ENCODE peak calls at places on chromosomes 13 and 19, in nine cellular contexts. E is H9, N is Karpas-422, Y is mesenchymal stem cell, R is fibroblast of lung, K is IMR-90, U is GM23248, F is PC-9, S is OCI-LY7. A is an unnamed sample.

GRCh38 chr19:39498262-39499081 is at the start of gene DLL3:
- DNase-seq in U (peak), R (no peak), Y (peak), N (no peak), K (peak), S (peak), E (peak), F (no peak), A (peak)

GRCh38 chr19:4055209-4055552 is 11.5 kb downstream of the ZBTB7A start:
- DNase-seq in F (no peak), N (no peak), S (no peak), E (no peak), Y (no peak), K (no peak), U (no peak), R (no peak), A (no peak)

GRCh38 chr19:12034610-12035009 is 869 bp downstream of the ZNF433 start:
- DNase-seq in U (peak), Y (no peak), S (no peak), F (no peak), E (no peak), K (no peak), R (no peak), N (no peak), A (peak)

GRCh38 chr13:75079226-75079625 is 402.7 kb downstream of the TBC1D4 start:
- DNase-seq in N (no peak), S (no peak), U (peak), Y (peak), K (peak), F (no peak), R (peak), E (no peak), A (no peak)

GRCh38 chr13:75829874-75830273 is 193.7 kb downstream of the LMO7 start:
- DNase-seq in N (no peak), U (peak), Y (no peak), E (no peak), F (no peak), K (peak), S (no peak), R (peak), A (no peak)

GRCh38 chr19:15248648-15249559 is 16.7 kb upstream of the EPHX3 start:
- DNase-seq in E (no peak), R (peak), N (no peak), U (peak), K (peak), Y (peak), S (no peak), F (peak), A (no peak)

GRCh38 chr19:32186542-32187330 is 158.7 kb upstream of the ZNF507 start:
- DNase-seq in U (no peak), Y (no peak), N (no peak), S (no peak), E (no peak), R (no peak), F (no peak), K (no peak), A (no peak)

GRCh38 chr13:59182241-59182640 is 981.5 kb downstream of the DIAPH3 start:
- DNase-seq in E (no peak), R (no peak), F (no peak), S (no peak), K (no peak), N (no peak), U (no peak), Y (no peak), A (no peak)

GRCh38 chr19:24033308-24033961 is 53.6 kb upstream of the ZNF254 start:
- DNase-seq in K (peak), N (peak), F (peak), Y (peak), E (peak), S (peak), U (peak), R (peak), A (peak)

GRCh38 chr19:11152318-11153062 is 3.1 kb downstream of the SPC24 start:
- DNase-seq in F (no peak), N (no peak), E (no peak), U (peak), K (peak), R (peak), S (no peak), Y (peak), A (no peak)

GRCh38 chr19:49150106-49150943 is 4.9 kb downstream of the HRC start:
- DNase-seq in N (peak), U (peak), Y (peak), R (peak), K (peak), S (peak), E (peak), F (peak), A (peak)

GRCh38 chr13:105921711-105922110 is 613.8 kb downstream of the EFNB2 start:
- DNase-seq in K (no peak), Y (no peak), F (no peak), R (no peak), U (no peak), E (no peak), N (no peak), S (no peak), A (no peak)

GRCh38 chr19:53883231-53883661 is 1.2 kb downstream of the PRKCG start:
- DNase-seq in S (no peak), U (no peak), F (no peak), E (no peak), N (no peak), K (no peak), R (no peak), Y (no peak), A (peak)

GRCh38 chr13:26998265-26998664 is 173.3 kb downstream of the USP12 start:
- DNase-seq in N (no peak), Y (no peak), E (no peak), S (no peak), U (no peak), K (no peak), F (no peak), R (no peak), A (no peak)

GRCh38 chr19:8352134-8352827 is 9.2 kb upstream of the KANK3 start:
- DNase-seq in R (peak), N (no peak), E (no peak), F (no peak), K (peak), S (no peak), U (peak), Y (peak), A (peak)

GRCh38 chr19:1510442-1510806 is 2.4 kb downstream of the ADAMTSL5 start:
- DNase-seq in K (no peak), S (no peak), E (no peak), R (no peak), N (no peak), F (no peak), Y (no peak), U (no peak), A (no peak)

GRCh38 chr13:65504213-65504612 is 1725.9 kb downstream of the PCDH9 start:
- DNase-seq in F (no peak), N (no peak), E (no peak), S (no peak), Y (no peak), K (no peak), R (no peak), U (no peak), A (no peak)

GRCh38 chr19:934865-935422 is 9.1 kb downstream of the ARID3A start:
- DNase-seq in S (no peak), N (no peak), Y (no peak), U (peak), E (no peak), R (peak), F (peak), K (peak), A (no peak)

GRCh38 chr19:31589109-31589508 is 239.9 kb upstream of the TSHZ3 start:
- DNase-seq in F (no peak), U (no peak), E (peak), K (no peak), R (no peak), N (no peak), S (no peak), Y (no peak), A (peak)

GRCh38 chr13:97432917-97433726 is 847 bp upstream of the RAP2A start:
- DNase-seq in E (peak), R (peak), N (peak), F (peak), K (peak), U (peak), S (peak), Y (peak), A (peak)

GRCh38 chr19:35959040-35959967 is 23.1 kb downstream of the LRFN3 start:
- DNase-seq in U (peak), E (peak), R (no peak), Y (no peak), S (no peak), K (no peak), N (no peak), F (no peak), A (peak)

GRCh38 chr13:106373304-106373988 is 162.0 kb downstream of the EFNB2 start:
- DNase-seq in E (no peak), N (no peak), U (no peak), S (peak), Y (peak), F (no peak), R (peak), K (no peak), A (no peak)

GRCh38 chr19:34337747-34338146 is 27.2 kb upstream of the GPI start:
- DNase-seq in E (no peak), R (no peak), N (no peak), S (no peak), F (no peak), U (no peak), Y (no peak), K (no peak), A (no peak)

GRCh38 chr13:35927554-35927953 is 203.6 kb downstream of the DCLK1 start:
- DNase-seq in S (no peak), R (peak), F (no peak), E (no peak), K (peak), U (peak), Y (peak), N (no peak), A (no peak)

GRCh38 chr13:106680796-106681482 is 113.0 kb upstream of the ARGLU1 start:
- DNase-seq in S (no peak), N (no peak), Y (no peak), U (no peak), R (no peak), F (no peak), K (no peak), E (peak), A (peak)

GRCh38 chr13:113952983-113953520 is 20.8 kb downstream of the C13orf46 start:
- DNase-seq in U (no peak), N (no peak), S (no peak), Y (no peak), K (no peak), E (no peak), R (no peak), F (no peak), A (no peak)

GRCh38 chr13:70723732-70724131 is 615.5 kb upstream of the KLHL1 start:
- DNase-seq in U (no peak), E (no peak), F (no peak), R (peak), S (no peak), N (no peak), K (no peak), Y (peak), A (no peak)

GRCh38 chr13:104586010-104586746 is 1520.0 kb upstream of the SLC10A2 start:
- DNase-seq in S (no peak), U (no peak), K (peak), F (peak), R (peak), E (no peak), N (no peak), Y (peak), A (peak)

GRCh38 chr13:40152145-40152544 is 496.7 kb downstream of the COG6 start:
- DNase-seq in Y (peak), S (no peak), K (peak), R (peak), N (no peak), E (no peak), F (no peak), U (peak), A (no peak)

GRCh38 chr19:16604615-16605014 is 23.4 kb downstream of the MED26 start:
- DNase-seq in Y (no peak), U (no peak), E (no peak), N (no peak), F (no peak), S (no peak), K (no peak), R (no peak), A (no peak)

GRCh38 chr13:35349673-35350278 is 126.7 kb downstream of the MAB21L1 start:
- DNase-seq in N (no peak), K (no peak), R (peak), Y (no peak), E (no peak), S (no peak), F (peak), U (no peak), A (no peak)

GRCh38 chr13:23547000-23547590 is 23.1 kb upstream of the TNFRSF19 start:
- DNase-seq in Y (peak), N (no peak), K (peak), F (no peak), U (peak), S (no peak), E (peak), R (peak), A (peak)

GRCh38 chr19:9381367-9381785 is 18.6 kb downstream of the ZNF177 start:
- DNase-seq in K (no peak), Y (no peak), S (no peak), R (no peak), E (no peak), N (no peak), U (no peak), F (no peak), A (peak)

GRCh38 chr19:50258918-50259372 is 55.5 kb downstream of the MYH14 start:
- DNase-seq in U (peak), R (no peak), N (peak), Y (no peak), F (peak), K (no peak), E (peak), S (peak), A (peak)

GRCh38 chr13:93947651-93948050 is 531.8 kb downstream of the DCT start:
- DNase-seq in E (no peak), F (no peak), K (no peak), N (no peak), Y (no peak), R (no peak), U (no peak), S (no peak), A (no peak)
- H2AFZ ChIP-seq in E (no peak), F (no peak), K (no peak), N (no peak), Y (no peak), R (no peak), U (no peak), S (no peak), A (no peak)

GRCh38 chr13:33328691-33329090 is 43.1 kb upstream of the STARD13 start:
- DNase-seq in R (no peak), S (no peak), K (no peak), Y (no peak), N (no peak), U (no peak), E (no peak), F (peak), A (no peak)

GRCh38 chr13:33326246-33326645 is 40.7 kb upstream of the STARD13 start:
- DNase-seq in F (no peak), Y (no peak), K (no peak), E (no peak), N (no peak), S (no peak), R (no peak), U (no peak), A (no peak)

GRCh38 chr13:33326723-33327122 is 41.2 kb upstream of the STARD13 start:
- DNase-seq in S (no peak), E (no peak), K (no peak), F (no peak), U (no peak), Y (no peak), N (no peak), R (no peak), A (no peak)

GRCh38 chr13:33331962-33332361 is 46.4 kb upstream of the STARD13 start:
- DNase-seq in E (no peak), U (no peak), Y (no peak), K (no peak), N (no peak), S (no peak), R (no peak), F (no peak), A (peak)

DNA sequence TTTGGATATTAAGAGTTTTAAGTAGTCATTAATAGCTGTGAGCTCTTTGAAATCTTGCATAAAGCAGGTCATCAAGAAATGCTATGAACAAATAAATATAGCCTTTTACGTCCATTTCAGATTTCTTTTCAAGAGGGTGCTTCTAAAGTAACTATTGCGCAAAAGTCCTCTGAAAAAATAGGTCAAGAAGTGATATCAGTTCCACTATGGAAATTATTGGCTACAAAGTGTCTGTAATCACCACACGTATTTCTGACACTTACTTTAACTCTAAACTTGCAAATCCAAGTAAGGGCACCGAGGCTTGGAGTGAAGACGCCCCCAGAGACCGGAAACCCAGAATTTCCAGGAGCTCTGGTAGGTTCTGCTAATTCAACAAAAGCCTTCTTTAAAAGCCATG is 44.9 kb upstream of the STARD13 start:
- DNase-seq in F (no peak), S (no peak), K (no peak), N (no peak), E (no peak), R (no peak), Y (no peak), U (no peak), A (no peak)
- H3K27ac ChIP-seq in F (no peak), S (no peak), K (no peak), N (no peak), E (no peak), R (no peak), Y (no peak), U (no peak), A (no peak)

DNA sequence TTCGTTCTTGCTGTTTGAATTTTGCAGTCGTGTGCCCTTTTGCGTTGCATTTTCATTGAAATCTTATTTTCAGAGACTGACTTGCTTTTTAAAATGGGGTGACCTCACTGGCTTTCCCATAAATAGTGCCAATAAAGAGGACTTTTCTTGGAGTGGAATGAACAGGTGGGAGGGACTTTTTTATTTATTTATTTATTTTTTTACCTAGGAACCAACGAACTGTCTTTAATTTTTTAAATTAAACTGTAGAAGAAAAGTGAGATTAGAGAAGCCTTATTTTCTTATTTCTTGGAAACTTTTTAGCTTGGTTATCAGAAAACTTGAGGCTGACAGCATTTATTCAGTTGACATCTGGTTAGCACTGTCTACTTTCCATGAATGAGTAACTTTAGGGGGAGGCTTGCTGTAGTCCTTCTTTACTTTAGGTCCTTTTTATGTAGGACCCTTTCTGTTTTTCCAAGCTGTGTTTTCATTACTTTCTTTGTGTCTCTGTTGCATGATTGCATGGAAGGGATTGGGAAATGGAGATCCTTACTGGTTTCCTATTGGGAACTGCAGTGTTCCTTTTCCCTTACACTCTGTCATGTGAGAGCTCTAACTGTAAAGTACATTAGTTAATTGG is 1.7 kb downstream of the SLAIN1 start:
- DNase-seq in U (no peak), N (no peak), E (no peak), R (no peak), F (no peak), K (no peak), Y (peak), S (no peak), A (no peak)
- H2AFZ ChIP-seq in U (peak), N (peak), E (no peak), R (peak), F (peak), K (peak), Y (no peak), S (peak), A (no peak)

GRCh38 chr19:30492581-30492980 is 120.4 kb downstream of the ZNF536 start:
- DNase-seq in S (no peak), R (no peak), E (peak), N (no peak), Y (no peak), K (no peak), U (no peak), F (peak), A (peak)
- H3K27ac ChIP-seq in S (no peak), R (no peak), E (no peak), N (no peak), Y (no peak), K (no peak), U (no peak), F (no peak), A (no peak)

GRCh38 chr13:24997367-24997967 is 98.5 kb upstream of the PABPC3 start:
- DNase-seq in Y (peak), K (peak), E (no peak), U (peak), S (peak), R (peak), N (peak), F (no peak), A (peak)

GRCh38 chr13:24998433-24998832 is 97.5 kb upstream of the PABPC3 start:
- DNase-seq in N (no peak), S (no peak), K (no peak), U (no peak), F (no peak), E (no peak), Y (no peak), R (no peak), A (no peak)

GRCh38 chr13:25001807-25002206 is 94.1 kb upstream of the PABPC3 start:
- DNase-seq in N (no peak), Y (no peak), F (no peak), U (no peak), S (no peak), K (no peak), E (no peak), R (no peak), A (no peak)
- H2AFZ ChIP-seq in N (no peak), Y (no peak), F (no peak), U (peak), S (no peak), K (no peak), E (no peak), R (no peak), A (peak)

GRCh38 chr19:6577410-6578125 is 13.4 kb downstream of the CD70 start:
- DNase-seq in Y (no peak), K (no peak), E (peak), F (no peak), U (no peak), S (peak), N (peak), R (no peak), A (no peak)
- H3K27ac ChIP-seq in Y (peak), K (no peak), E (no peak), F (peak), U (no peak), S (peak), N (peak), R (no peak), A (no peak)

GRCh38 chr19:14149509-14149994 is 13.2 kb upstream of the ASF1B start:
- DNase-seq in Y (no peak), U (peak), E (no peak), F (no peak), S (no peak), K (no peak), N (no peak), R (peak), A (peak)
- H2AFZ ChIP-seq in Y (no peak), U (peak), E (no peak), F (no peak), S (no peak), K (peak), N (no peak), R (peak), A (no peak)

GRCh38 chr19:46927893-46928292 is 67.1 kb downstream of the ARHGAP35 start:
- DNase-seq in R (no peak), N (no peak), E (no peak), S (no peak), U (no peak), K (no peak), F (no peak), Y (no peak), A (no peak)

GRCh38 chr19:46924874-46925547 is 64.2 kb downstream of the ARHGAP35 start:
- DNase-seq in U (peak), R (no peak), S (peak), K (no peak), N (peak), Y (no peak), E (no peak), F (peak), A (no peak)

GRCh38 chr19:46927106-46927505 is 66.3 kb downstream of the ARHGAP35 start:
- DNase-seq in R (no peak), Y (no peak), N (no peak), E (no peak), K (no peak), S (no peak), F (no peak), U (no peak), A (no peak)

GRCh38 chr19:46926201-46927071 is 65.6 kb downstream of the ARHGAP35 start:
- DNase-seq in S (peak), N (peak), E (no peak), U (no peak), Y (no peak), F (no peak), K (no peak), R (no peak), A (no peak)

DNA sequence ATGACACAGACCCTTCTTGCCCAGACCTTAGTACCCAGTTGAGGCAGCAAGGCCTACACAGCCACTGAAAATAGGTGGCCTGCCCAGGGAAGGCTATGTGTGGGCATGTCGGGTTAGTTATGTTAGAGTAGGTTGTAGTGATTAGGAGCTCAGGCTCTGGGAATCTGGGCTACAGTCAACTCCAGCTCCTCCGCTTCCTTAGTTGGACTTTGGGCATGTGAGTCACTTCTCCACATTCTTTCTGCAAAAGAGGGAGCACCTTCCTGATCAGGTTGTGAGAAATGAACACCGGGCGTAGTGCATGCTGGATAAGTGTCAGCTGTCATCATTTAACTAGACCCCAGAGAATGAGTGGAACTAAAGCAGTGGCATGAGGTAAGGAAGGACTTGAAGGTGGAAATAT is 64.8 kb downstream of the ARHGAP35 start:
- DNase-seq in N (no peak), K (no peak), E (no peak), S (no peak), Y (no peak), F (peak), R (peak), U (peak), A (no peak)
- H3K27ac ChIP-seq in N (peak), K (no peak), E (no peak), S (no peak), Y (no peak), F (peak), R (no peak), U (peak), A (peak)

GRCh38 chr13:24630851-24631341 is 49.3 kb upstream of the ATP12A start:
- DNase-seq in R (peak), K (peak), E (no peak), S (no peak), U (peak), F (peak), Y (peak), N (no peak), A (no peak)
- H2AFZ ChIP-seq in R (no peak), K (no peak), E (no peak), S (peak), U (peak), F (no peak), Y (no peak), N (no peak), A (no peak)